ENCODE peak calls at places on chromosomes 6 and 20, in eight cellular contexts. I is tibial artery; O is heart right ventricle; E is CD8-positive, alpha-beta T cell; S is fibroblast of lung; J is left ventricle myocardium inferior; Z is mammary epithelial cell; W is WTC11. P is an unnamed sample.

GRCh38 chr6:100134297-100134696 is 140.3 kb upstream of the MCHR2 start:
- DNase-seq in I (no peak), O (no peak), E (no peak), S (no peak), J (no peak), Z (no peak), W (no peak), P (no peak)

GRCh38 chr6:39892490-39893129 is 41.7 kb downstream of the MOCS1 start:
- DNase-seq in I (peak), O (peak), E (no peak), S (peak), J (peak), Z (peak), W (peak), P (peak)

GRCh38 chr6:45132683-45133294 is 195.3 kb upstream of the RUNX2 start:
- DNase-seq in I (no peak), O (no peak), E (no peak), S (no peak), J (no peak), Z (no peak), W (no peak), P (no peak)

GRCh38 chr6:37807656-37808055 is 11.9 kb upstream of the ZFAND3 start:
- DNase-seq in I (no peak), O (no peak), E (no peak), S (no peak), J (no peak), Z (peak), W (no peak), P (no peak)

GRCh38 chr20:24832518-24832917 is 116.6 kb upstream of the CST7 start:
- DNase-seq in I (no peak), O (no peak), E (no peak), S (no peak), J (no peak), Z (no peak), W (no peak), P (no peak)

GRCh38 chr6:119791746-119792145 is 442.2 kb upstream of the MAN1A1 start:
- DNase-seq in I (no peak), O (no peak), E (no peak), S (no peak), J (no peak), Z (peak), W (no peak), P (no peak)

GRCh38 chr6:72890233-72890632 is 268.4 kb downstream of the KCNQ5 start:
- DNase-seq in I (no peak), O (no peak), E (no peak), S (no peak), J (no peak), Z (no peak), W (no peak), P (no peak)

GRCh38 chr20:31811198-31811597 is 8.0 kb upstream of the MYLK2 start:
- DNase-seq in I (no peak), O (no peak), E (no peak), S (no peak), J (no peak), Z (no peak), W (no peak), P (no peak)

GRCh38 chr20:19937651-19938420 is 79.3 kb upstream of the NAA20 start:
- DNase-seq in I (no peak), O (no peak), E (no peak), S (no peak), J (no peak), Z (no peak), W (no peak), P (peak)

GRCh38 chr6:78629154-78629721 is 238.1 kb upstream of the IRAK1BP1 start:
- DNase-seq in I (no peak), O (peak), E (no peak), S (peak), J (no peak), Z (no peak), W (peak), P (no peak)

GRCh38 chr20:63071541-63072181 is 64.9 kb upstream of the BHLHE23 start:
- DNase-seq in I (no peak), O (peak), E (no peak), S (peak), J (no peak), Z (peak), W (peak), P (no peak)

GRCh38 chr6:168500519-168500918 is 59.5 kb downstream of the SMOC2 start:
- DNase-seq in I (no peak), O (no peak), E (no peak), S (no peak), J (no peak), Z (no peak), W (no peak), P (no peak)

GRCh38 chr6:168497381-168497780 is 56.4 kb downstream of the SMOC2 start:
- DNase-seq in I (no peak), O (no peak), E (no peak), S (no peak), J (no peak), Z (no peak), W (no peak), P (no peak)

GRCh38 chr6:168501561-168501960 is 60.6 kb downstream of the SMOC2 start:
- DNase-seq in I (no peak), O (no peak), E (no peak), S (no peak), J (no peak), Z (no peak), W (no peak), P (no peak)

GRCh38 chr6:168496932-168497331 is 55.9 kb downstream of the SMOC2 start:
- DNase-seq in I (no peak), O (no peak), E (no peak), S (no peak), J (no peak), Z (no peak), W (peak), P (no peak)

GRCh38 chr6:168499045-168499650 is 58.2 kb downstream of the SMOC2 start:
- DNase-seq in I (no peak), O (no peak), E (no peak), S (no peak), J (no peak), Z (no peak), W (no peak), P (no peak)
- TF ChIP-seq CTCF in I (no peak), O (no peak), E (no peak), S (no peak), J (no peak), Z (no peak), W (no peak), P (no peak)

GRCh38 chr6:84197708-84198107 is 29.7 kb downstream of the CEP162 start:
- DNase-seq in I (no peak), O (no peak), E (no peak), S (no peak), J (no peak), Z (no peak), W (no peak), P (no peak)
- TF ChIP-seq CTCF in I (no peak), O (no peak), E (no peak), S (no peak), J (no peak), Z (no peak), W (no peak), P (no peak)

GRCh38 chr6:127968394-127968793 is 67.5 kb upstream of the THEMIS start:
- DNase-seq in I (no peak), O (no peak), E (no peak), S (no peak), J (no peak), Z (no peak), W (no peak), P (no peak)
- TF ChIP-seq CTCF in I (no peak), O (no peak), E (no peak), S (no peak), J (no peak), Z (no peak), W (no peak), P (no peak)

DNA sequence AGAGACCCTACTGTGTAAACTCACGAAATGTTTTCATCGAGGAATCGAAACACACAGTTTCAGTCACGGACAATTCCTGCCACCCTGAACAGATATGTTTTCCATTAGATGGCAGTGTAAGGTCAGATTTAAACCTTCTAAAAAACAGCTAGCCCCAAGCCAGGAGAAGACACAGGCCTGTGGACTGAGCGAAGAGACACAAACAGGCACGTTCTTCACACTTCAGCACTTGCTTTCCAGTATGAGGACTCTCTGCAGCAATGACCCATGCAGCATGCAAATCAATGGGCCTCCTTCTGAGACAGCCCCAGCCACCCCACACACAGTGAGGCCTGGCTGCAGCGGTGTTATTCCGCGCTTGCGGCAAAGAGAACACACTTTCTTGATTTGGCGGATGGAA is 31.9 kb downstream of the HUS1B start:
- DNase-seq in I (no peak), O (no peak), E (no peak), S (peak), J (no peak), Z (no peak), W (no peak), P (peak)
- TF ChIP-seq CTCF in I (no peak), O (peak), E (no peak), S (peak), J (peak), Z (no peak), W (no peak), P (no peak)

GRCh38 chr6:116461563-116462507 is 660 bp downstream of the CALHM6 start:
- DNase-seq in I (no peak), O (peak), E (peak), S (peak), J (peak), Z (peak), W (peak), P (peak)
- TF ChIP-seq CTCF in I (no peak), O (peak), E (no peak), S (no peak), J (no peak), Z (no peak), W (no peak), P (no peak)

DNA sequence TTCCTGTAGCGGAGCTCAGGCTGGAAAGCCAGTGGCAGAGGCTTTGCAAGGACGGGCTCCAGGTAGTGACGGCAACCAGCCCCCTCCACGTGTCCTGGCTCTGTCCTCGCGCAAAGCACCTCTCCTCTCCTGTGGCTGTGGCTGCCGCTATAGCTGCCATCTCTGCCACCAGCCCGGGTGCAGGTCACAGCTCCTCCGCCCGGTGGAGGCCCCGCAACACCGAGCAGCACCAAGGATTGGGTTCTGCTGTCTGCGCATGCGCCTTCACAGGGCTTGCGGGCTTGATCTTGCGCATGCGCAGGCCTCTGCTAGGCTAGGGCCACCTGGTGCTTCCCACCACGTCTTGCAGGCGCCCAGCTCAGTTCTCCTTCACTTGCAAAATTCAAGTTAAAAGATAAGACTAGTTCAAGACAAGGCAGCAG is 625.4 kb downstream of the QKI start:
- DNase-seq in I (no peak), O (no peak), E (peak), S (no peak), J (peak), Z (peak), W (no peak), P (no peak)
- TF ChIP-seq CTCF in I (no peak), O (peak), E (no peak), S (no peak), J (peak), Z (no peak), W (no peak), P (no peak)